ENCODE peak calls at places on chromosomes 12 and 14, in eight cellular contexts. One of them, this sample, is unnamed.

GRCh38 chr12:12157424-12157823 is 86.7 kb downstream of the BCL2L14 start:
- DNase-seq in spleen: no peak
- DNase-seq in pancreas: no peak
- DNase-seq in GM10248: no peak
- DNase-seq in progenitor cell of endocrine pancreas: no peak
- DNase-seq in neural progenitor cell: no peak
- DNase-seq in fibroblast of pulmonary artery: no peak
- DNase-seq in psoas muscle: no peak
- DNase-seq in this sample: no peak

GRCh38 chr12:20201733-20202132 is 166.6 kb upstream of the PDE3A start:
- DNase-seq in spleen: no peak
- DNase-seq in pancreas: no peak
- DNase-seq in psoas muscle: no peak
- DNase-seq in progenitor cell of endocrine pancreas: no peak
- DNase-seq in neural progenitor cell: no peak
- DNase-seq in GM10248: no peak
- DNase-seq in fibroblast of pulmonary artery: no peak
- DNase-seq in this sample: no peak

GRCh38 chr14:32472512-32473472 is 143.7 kb downstream of the AKAP6 start:
- DNase-seq in psoas muscle: no peak
- DNase-seq in fibroblast of pulmonary artery: peak; percentile 69
- DNase-seq in spleen: no peak
- DNase-seq in progenitor cell of endocrine pancreas: no peak
- DNase-seq in pancreas: no peak
- DNase-seq in neural progenitor cell: peak; percentile 7
- DNase-seq in GM10248: no peak
- DNase-seq in this sample: no peak

GRCh38 chr14:99609245-99610117 is 5.5 kb upstream of the CCDC85C start:
- DNase-seq in neural progenitor cell: no peak
- DNase-seq in GM10248: no peak
- DNase-seq in psoas muscle: no peak
- DNase-seq in progenitor cell of endocrine pancreas: no peak
- DNase-seq in pancreas: no peak
- DNase-seq in spleen: no peak
- DNase-seq in fibroblast of pulmonary artery: no peak
- DNase-seq in this sample: no peak

GRCh38 chr12:75170786-75171185 is 38.9 kb downstream of the KCNC2 start:
- DNase-seq in GM10248: no peak
- DNase-seq in neural progenitor cell: no peak
- DNase-seq in psoas muscle: no peak
- DNase-seq in pancreas: no peak
- DNase-seq in progenitor cell of endocrine pancreas: no peak
- DNase-seq in spleen: no peak
- DNase-seq in fibroblast of pulmonary artery: no peak
- DNase-seq in this sample: no peak

GRCh38 chr14:81464253-81465001 is 64.3 kb upstream of the STON2 start:
- DNase-seq in spleen: no peak
- DNase-seq in GM10248: peak; percentile 66
- DNase-seq in pancreas: no peak
- DNase-seq in neural progenitor cell: peak; percentile 69
- DNase-seq in psoas muscle: no peak
- DNase-seq in progenitor cell of endocrine pancreas: peak; percentile 44
- DNase-seq in fibroblast of pulmonary artery: peak; percentile 71
- DNase-seq in this sample: no peak

GRCh38 chr12:94841904-94842610 is 161.4 kb downstream of the NDUFA12 start:
- DNase-seq in psoas muscle: no peak
- DNase-seq in progenitor cell of endocrine pancreas: no peak
- DNase-seq in fibroblast of pulmonary artery: no peak
- DNase-seq in neural progenitor cell: no peak
- DNase-seq in pancreas: no peak
- DNase-seq in spleen: no peak
- DNase-seq in GM10248: no peak
- DNase-seq in this sample: no peak

GRCh38 chr14:77099425-77100167 is 1.5 kb downstream of the CIPC start:
- DNase-seq in fibroblast of pulmonary artery: peak; percentile 73
- DNase-seq in pancreas: no peak
- DNase-seq in psoas muscle: no peak
- DNase-seq in neural progenitor cell: no peak
- DNase-seq in spleen: no peak
- DNase-seq in GM10248: no peak
- DNase-seq in progenitor cell of endocrine pancreas: no peak
- DNase-seq in this sample: no peak

GRCh38 chr14:90332271-90332584 is 487 bp upstream of the NRDE2 start:
- DNase-seq in spleen: no peak
- DNase-seq in neural progenitor cell: no peak
- DNase-seq in progenitor cell of endocrine pancreas: no peak
- DNase-seq in pancreas: no peak
- DNase-seq in psoas muscle: no peak
- DNase-seq in fibroblast of pulmonary artery: no peak
- DNase-seq in GM10248: no peak
- DNase-seq in this sample: no peak

GRCh38 chr12:76506149-76506548 is 53.4 kb downstream of the OSBPL8 start:
- DNase-seq in GM10248: no peak
- DNase-seq in neural progenitor cell: no peak
- DNase-seq in fibroblast of pulmonary artery: no peak
- DNase-seq in spleen: no peak
- DNase-seq in progenitor cell of endocrine pancreas: no peak
- DNase-seq in pancreas: no peak
- DNase-seq in psoas muscle: no peak
- DNase-seq in this sample: no peak

GRCh38 chr12:7907009-7907408 is 29.0 kb downstream of the SLC2A3 start:
- DNase-seq in spleen: no peak
- DNase-seq in GM10248: peak; percentile 21
- DNase-seq in fibroblast of pulmonary artery: peak; percentile 43
- DNase-seq in pancreas: peak; percentile 70
- DNase-seq in neural progenitor cell: peak; percentile 51
- DNase-seq in psoas muscle: no peak
- DNase-seq in progenitor cell of endocrine pancreas: peak; percentile 59
- DNase-seq in this sample: no peak

GRCh38 chr14:95261616-95262510 is 57.8 kb downstream of the CLMN start:
- DNase-seq in progenitor cell of endocrine pancreas: no peak
- DNase-seq in neural progenitor cell: no peak
- DNase-seq in pancreas: peak; percentile 56
- DNase-seq in spleen: no peak
- DNase-seq in psoas muscle: no peak
- DNase-seq in fibroblast of pulmonary artery: no peak
- DNase-seq in GM10248: no peak
- DNase-seq in this sample: no peak

GRCh38 chr12:126069549-126070165 is 1004.4 kb downstream of the AACS start:
- DNase-seq in GM10248: peak; percentile 13
- DNase-seq in pancreas: peak; percentile 28
- DNase-seq in psoas muscle: no peak
- DNase-seq in spleen: no peak
- DNase-seq in fibroblast of pulmonary artery: peak; percentile 77
- DNase-seq in neural progenitor cell: peak; percentile 85
- DNase-seq in progenitor cell of endocrine pancreas: peak; percentile 52
- DNase-seq in this sample: no peak

GRCh38 chr12:7542046-7542445 is 38.5 kb upstream of the CD163 start:
- DNase-seq in GM10248: no peak
- DNase-seq in neural progenitor cell: no peak
- DNase-seq in progenitor cell of endocrine pancreas: no peak
- DNase-seq in psoas muscle: no peak
- DNase-seq in pancreas: no peak
- DNase-seq in spleen: no peak
- DNase-seq in fibroblast of pulmonary artery: no peak
- DNase-seq in this sample: no peak

GRCh38 chr14:37466623-37467088 is 128.4 kb downstream of the FOXA1 start:
- DNase-seq in spleen: no peak
- DNase-seq in progenitor cell of endocrine pancreas: no peak
- DNase-seq in neural progenitor cell: no peak
- DNase-seq in fibroblast of pulmonary artery: peak; percentile 13
- DNase-seq in GM10248: no peak
- DNase-seq in psoas muscle: no peak
- DNase-seq in pancreas: no peak
- DNase-seq in this sample: no peak

GRCh38 chr12:30450226-30450625 is 245.4 kb downstream of the IPO8 start:
- DNase-seq in GM10248: no peak
- DNase-seq in pancreas: no peak
- DNase-seq in fibroblast of pulmonary artery: peak; percentile 13
- DNase-seq in progenitor cell of endocrine pancreas: no peak
- DNase-seq in psoas muscle: no peak
- DNase-seq in spleen: no peak
- DNase-seq in neural progenitor cell: no peak
- DNase-seq in this sample: no peak

GRCh38 chr12:30448038-30448437 is 247.6 kb downstream of the IPO8 start:
- DNase-seq in psoas muscle: no peak
- DNase-seq in GM10248: no peak
- DNase-seq in neural progenitor cell: no peak
- DNase-seq in pancreas: no peak
- DNase-seq in spleen: no peak
- DNase-seq in fibroblast of pulmonary artery: no peak
- DNase-seq in progenitor cell of endocrine pancreas: no peak
- DNase-seq in this sample: no peak

GRCh38 chr12:30450872-30451271 is 244.8 kb downstream of the IPO8 start:
- DNase-seq in pancreas: no peak
- DNase-seq in progenitor cell of endocrine pancreas: no peak
- DNase-seq in psoas muscle: no peak
- DNase-seq in neural progenitor cell: no peak
- DNase-seq in fibroblast of pulmonary artery: peak; percentile 88
- DNase-seq in GM10248: no peak
- DNase-seq in spleen: no peak
- DNase-seq in this sample: no peak

GRCh38 chr12:30447061-30447750 is 248.5 kb downstream of the IPO8 start:
- DNase-seq in neural progenitor cell: no peak
- DNase-seq in progenitor cell of endocrine pancreas: no peak
- DNase-seq in psoas muscle: no peak
- DNase-seq in GM10248: no peak
- DNase-seq in fibroblast of pulmonary artery: peak; percentile 53
- DNase-seq in pancreas: no peak
- DNase-seq in spleen: no peak
- DNase-seq in this sample: no peak
- TF ChIP-seq CTCF in neural progenitor cell: no peak
- TF ChIP-seq CTCF in progenitor cell of endocrine pancreas: no peak
- TF ChIP-seq CTCF in psoas muscle: no peak
- TF ChIP-seq CTCF in GM10248: no peak
- TF ChIP-seq CTCF in fibroblast of pulmonary artery: no peak
- TF ChIP-seq CTCF in pancreas: no peak
- TF ChIP-seq CTCF in spleen: no peak
- TF ChIP-seq CTCF in this sample: no peak

GRCh38 chr12:24025153-24025798 is 75.8 kb upstream of the SOX5 start:
- DNase-seq in GM10248: no peak
- DNase-seq in psoas muscle: no peak
- DNase-seq in pancreas: no peak
- DNase-seq in spleen: no peak
- DNase-seq in neural progenitor cell: peak; percentile 20
- DNase-seq in progenitor cell of endocrine pancreas: no peak
- DNase-seq in fibroblast of pulmonary artery: peak; percentile 24
- DNase-seq in this sample: no peak

DNA sequence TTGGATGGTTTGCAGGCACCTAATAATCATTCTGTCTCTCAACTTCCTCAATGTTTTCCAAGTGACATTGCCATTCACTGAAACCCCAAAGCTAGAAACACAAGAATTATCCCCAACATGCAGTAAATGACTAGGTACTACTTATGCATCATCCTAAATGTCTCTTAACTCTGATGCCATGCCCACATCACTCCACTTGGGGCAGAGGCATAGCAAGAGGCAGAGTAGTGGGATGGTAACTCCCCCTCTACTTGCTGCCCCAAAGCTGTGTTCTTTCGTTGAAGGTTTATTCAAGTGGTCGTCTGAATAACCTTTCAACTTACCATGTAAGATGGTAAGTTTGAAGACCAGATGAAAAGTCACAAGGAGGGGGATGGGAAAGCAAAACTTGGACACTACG is 77.9 kb upstream of the SOX5 start:
- DNase-seq in GM10248: no peak
- DNase-seq in fibroblast of pulmonary artery: no peak
- DNase-seq in progenitor cell of endocrine pancreas: no peak
- DNase-seq in psoas muscle: no peak
- DNase-seq in spleen: no peak
- DNase-seq in neural progenitor cell: no peak
- DNase-seq in pancreas: no peak
- DNase-seq in this sample: no peak
- TF ChIP-seq CTCF in GM10248: no peak
- TF ChIP-seq CTCF in fibroblast of pulmonary artery: no peak
- TF ChIP-seq CTCF in progenitor cell of endocrine pancreas: peak; percentile 29
- TF ChIP-seq CTCF in psoas muscle: no peak
- TF ChIP-seq CTCF in spleen: no peak
- TF ChIP-seq CTCF in neural progenitor cell: no peak
- TF ChIP-seq CTCF in pancreas: no peak
- TF ChIP-seq CTCF in this sample: no peak

GRCh38 chr12:54631988-54632728 is 2.5 kb downstream of the LACRT start:
- DNase-seq in spleen: no peak
- DNase-seq in GM10248: no peak
- DNase-seq in pancreas: peak; percentile 17
- DNase-seq in psoas muscle: no peak
- DNase-seq in neural progenitor cell: peak; percentile 42
- DNase-seq in progenitor cell of endocrine pancreas: no peak
- DNase-seq in fibroblast of pulmonary artery: no peak
- DNase-seq in this sample: no peak
- TF ChIP-seq CTCF in spleen: no peak
- TF ChIP-seq CTCF in GM10248: no peak
- TF ChIP-seq CTCF in pancreas: no peak
- TF ChIP-seq CTCF in psoas muscle: no peak
- TF ChIP-seq CTCF in neural progenitor cell: peak; percentile 49
- TF ChIP-seq CTCF in progenitor cell of endocrine pancreas: peak; percentile 17
- TF ChIP-seq CTCF in fibroblast of pulmonary artery: no peak
- TF ChIP-seq CTCF in this sample: no peak

DNA sequence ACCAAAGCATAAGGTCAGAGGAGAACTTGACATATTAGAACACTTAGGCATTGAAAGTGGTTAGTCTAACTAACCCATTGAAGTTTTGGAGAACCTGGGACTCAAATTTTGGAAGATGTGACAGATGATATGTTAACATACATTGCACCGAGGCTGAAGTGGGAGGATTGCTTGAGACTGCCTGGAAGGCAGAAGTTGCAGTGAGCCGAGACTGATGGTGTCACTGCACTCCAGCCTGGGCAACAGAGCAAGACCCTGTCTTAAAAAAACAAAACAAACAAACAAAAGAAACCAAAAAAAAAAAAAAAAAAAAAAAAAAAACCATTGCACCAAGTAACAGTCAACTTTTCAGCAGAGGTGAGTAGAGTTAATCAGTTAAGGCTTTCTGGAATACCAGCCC is 3.6 kb upstream of the DHRS7 start:
- DNase-seq in progenitor cell of endocrine pancreas: no peak
- DNase-seq in fibroblast of pulmonary artery: no peak
- DNase-seq in spleen: no peak
- DNase-seq in pancreas: no peak
- DNase-seq in psoas muscle: no peak
- DNase-seq in GM10248: no peak
- DNase-seq in neural progenitor cell: no peak
- DNase-seq in this sample: no peak
- TF ChIP-seq CTCF in progenitor cell of endocrine pancreas: no peak
- TF ChIP-seq CTCF in fibroblast of pulmonary artery: no peak
- TF ChIP-seq CTCF in spleen: no peak
- TF ChIP-seq CTCF in pancreas: no peak
- TF ChIP-seq CTCF in psoas muscle: no peak
- TF ChIP-seq CTCF in GM10248: no peak
- TF ChIP-seq CTCF in neural progenitor cell: no peak
- TF ChIP-seq CTCF in this sample: no peak

GRCh38 chr12:3107071-3107583 is 29.9 kb downstream of the TSPAN9 start:
- DNase-seq in neural progenitor cell: peak; percentile 46
- DNase-seq in fibroblast of pulmonary artery: peak; percentile 30
- DNase-seq in GM10248: no peak
- DNase-seq in progenitor cell of endocrine pancreas: no peak
- DNase-seq in spleen: no peak
- DNase-seq in pancreas: no peak
- DNase-seq in psoas muscle: no peak
- DNase-seq in this sample: no peak
- TF ChIP-seq CTCF in neural progenitor cell: no peak
- TF ChIP-seq CTCF in fibroblast of pulmonary artery: no peak
- TF ChIP-seq CTCF in GM10248: no peak
- TF ChIP-seq CTCF in progenitor cell of endocrine pancreas: no peak
- TF ChIP-seq CTCF in spleen: no peak
- TF ChIP-seq CTCF in pancreas: no peak
- TF ChIP-seq CTCF in psoas muscle: no peak
- TF ChIP-seq CTCF in this sample: no peak

GRCh38 chr14:69518341-69519101 is 34.0 kb downstream of the PLEKHD1 start:
- DNase-seq in fibroblast of pulmonary artery: no peak
- DNase-seq in progenitor cell of endocrine pancreas: no peak
- DNase-seq in pancreas: no peak
- DNase-seq in GM10248: no peak
- DNase-seq in psoas muscle: no peak
- DNase-seq in neural progenitor cell: peak; percentile 16
- DNase-seq in spleen: no peak
- DNase-seq in this sample: no peak
- TF ChIP-seq CTCF in fibroblast of pulmonary artery: no peak
- TF ChIP-seq CTCF in progenitor cell of endocrine pancreas: no peak
- TF ChIP-seq CTCF in pancreas: no peak
- TF ChIP-seq CTCF in GM10248: no peak
- TF ChIP-seq CTCF in psoas muscle: no peak
- TF ChIP-seq CTCF in neural progenitor cell: no peak
- TF ChIP-seq CTCF in spleen: no peak
- TF ChIP-seq CTCF in this sample: no peak

This sample was measured in chondrocyte.